ENCODE peak calls at places on chromosomes 12 and 14, in eight cellular contexts. R is lung, D is GM12865, P is keratinocyte, Q is endothelial cell, O is choroid plexus epithelial cell, U is RWPE1, H is MM.1S. F is an unnamed sample.

GRCh38 chr12:79776111-79776510 is 85.3 kb upstream of the PAWR start:
- DNase-seq in R (no peak), D (no peak), P (peak), Q (no peak), O (peak), U (peak), H (no peak), F (no peak)

GRCh38 chr14:29630566-29631160 is 297.0 kb downstream of the PRKD1 start:
- DNase-seq in R (no peak), D (no peak), P (no peak), Q (no peak), O (no peak), U (peak), H (no peak), F (no peak)

GRCh38 chr12:31006416-31007152 is 67.1 kb upstream of the DDX11 start:
- DNase-seq in R (no peak), D (no peak), P (no peak), Q (no peak), O (no peak), U (no peak), H (no peak), F (no peak)

GRCh38 chr12:49733219-49734017 is 7.9 kb upstream of the TMBIM6 start:
- DNase-seq in R (no peak), D (no peak), P (no peak), Q (no peak), O (no peak), U (no peak), H (no peak), F (no peak)

GRCh38 chr12:119802472-119802871 is 74.6 kb downstream of the CIT start:
- DNase-seq in R (no peak), D (no peak), P (no peak), Q (no peak), O (peak), U (no peak), H (no peak), F (no peak)

GRCh38 chr12:46555379-46555778 is 182.8 kb upstream of the SLC38A2 start:
- DNase-seq in R (no peak), D (no peak), P (no peak), Q (no peak), O (peak), U (no peak), H (peak), F (no peak)

GRCh38 chr14:50804181-50804721 is 26.7 kb downstream of the NIN start:
- DNase-seq in R (no peak), D (no peak), P (no peak), Q (no peak), O (peak), U (no peak), H (no peak), F (no peak)

GRCh38 chr12:116053479-116054195 is 223.9 kb downstream of the MED13L start:
- DNase-seq in R (peak), D (no peak), P (no peak), Q (no peak), O (peak), U (peak), H (no peak), F (no peak)

GRCh38 chr12:106098691-106099200 is 40.0 kb downstream of the NUAK1 start:
- DNase-seq in R (no peak), D (no peak), P (no peak), Q (no peak), O (no peak), U (no peak), H (no peak), F (no peak)

GRCh38 chr14:105856676-105857222 is 330.4 kb downstream of the TMEM121 start:
- DNase-seq in R (no peak), D (no peak), P (no peak), Q (no peak), O (no peak), U (no peak), H (no peak), F (no peak)

GRCh38 chr12:104462931-104463339 is 6.2 kb downstream of the CHST11 start:
- DNase-seq in R (no peak), D (peak), P (no peak), Q (no peak), O (peak), U (no peak), H (peak), F (peak)

GRCh38 chr12:67068204-67068731 is 200.9 kb upstream of the CAND1 start:
- DNase-seq in R (no peak), D (no peak), P (no peak), Q (peak), O (no peak), U (no peak), H (peak), F (peak)

GRCh38 chr12:56591961-56592360 is 38.2 kb downstream of the BAZ2A start:
- DNase-seq in R (no peak), D (no peak), P (no peak), Q (no peak), O (no peak), U (no peak), H (no peak), F (no peak)

GRCh38 chr12:71760471-71760870 is 5.8 kb downstream of the RAB21 start:
- DNase-seq in R (no peak), D (no peak), P (no peak), Q (no peak), O (no peak), U (no peak), H (no peak), F (no peak)

GRCh38 chr12:42201061-42201460 is 37.0 kb downstream of the YAF2 start:
- DNase-seq in R (no peak), D (no peak), P (no peak), Q (no peak), O (peak), U (no peak), H (no peak), F (no peak)

GRCh38 chr14:100911665-100912316 is 8.3 kb upstream of the RTL1 start:
- DNase-seq in R (no peak), D (no peak), P (no peak), Q (no peak), O (peak), U (no peak), H (no peak), F (no peak)

GRCh38 chr12:48002179-48002601 is 2.1 kb downstream of the COL2A1 start:
- DNase-seq in R (no peak), D (no peak), P (no peak), Q (no peak), O (no peak), U (peak), H (no peak), F (no peak)

GRCh38 chr12:2666411-2666810 is 128.4 kb upstream of the FKBP4 start:
- DNase-seq in R (no peak), D (no peak), P (no peak), Q (no peak), O (no peak), U (no peak), H (no peak), F (no peak)

GRCh38 chr12:115337693-115338543 is 653.9 kb upstream of the TBX3 start:
- DNase-seq in R (no peak), D (peak), P (no peak), Q (no peak), O (peak), U (peak), H (no peak), F (no peak)

GRCh38 chr14:47675489-47676300 is at the start of gene MDGA2:
- DNase-seq in R (no peak), D (no peak), P (no peak), Q (peak), O (peak), U (peak), H (no peak), F (peak)

GRCh38 chr14:75648066-75648838 is 12.4 kb downstream of the ERG28 start:
- DNase-seq in R (peak), D (no peak), P (no peak), Q (no peak), O (peak), U (peak), H (no peak), F (no peak)

GRCh38 chr12:116708826-116709756 is 28.8 kb downstream of the SPRING1 start:
- DNase-seq in R (peak), D (peak), P (no peak), Q (peak), O (peak), U (peak), H (peak), F (peak)

GRCh38 chr14:52607061-52607460 is 54.4 kb downstream of the GPR137C start:
- DNase-seq in R (no peak), D (no peak), P (no peak), Q (no peak), O (no peak), U (no peak), H (no peak), F (no peak)

GRCh38 chr14:74905595-74906142 is 17.4 kb downstream of the RPS6KL1 start:
- DNase-seq in R (peak), D (peak), P (no peak), Q (peak), O (peak), U (peak), H (peak), F (peak)

GRCh38 chr12:54378791-54379400 is 5.6 kb downstream of the ZNF385A start:
- DNase-seq in R (no peak), D (no peak), P (no peak), Q (peak), O (no peak), U (no peak), H (peak), F (no peak)

GRCh38 chr14:104443391-104444158 is 136.0 kb upstream of the C14orf180 start:
- DNase-seq in R (peak), D (no peak), P (no peak), Q (no peak), O (no peak), U (no peak), H (no peak), F (no peak)

GRCh38 chr14:65255583-65256443 is 153.5 kb upstream of the MAX start:
- DNase-seq in R (peak), D (peak), P (no peak), Q (peak), O (peak), U (peak), H (no peak), F (no peak)

GRCh38 chr12:21528953-21529352 is 2.9 kb downstream of the SPX start:
- DNase-seq in R (no peak), D (no peak), P (no peak), Q (no peak), O (peak), U (no peak), H (no peak), F (no peak)

GRCh38 chr12:119540476-119540875 is 53.1 kb upstream of the TMEM233 start:
- DNase-seq in R (no peak), D (no peak), P (no peak), Q (no peak), O (no peak), U (no peak), H (no peak), F (no peak)

GRCh38 chr12:1800646-1801284 is 19.6 kb upstream of the LRTM2 start:
- DNase-seq in R (no peak), D (peak), P (no peak), Q (peak), O (peak), U (no peak), H (no peak), F (peak)

GRCh38 chr12:132461526-132461925 is 28.4 kb upstream of the FBRSL1 start:
- DNase-seq in R (no peak), D (no peak), P (no peak), Q (no peak), O (no peak), U (no peak), H (no peak), F (no peak)

GRCh38 chr12:46164186-46164585 is 104.7 kb downstream of the SLC38A1 start:
- DNase-seq in R (no peak), D (no peak), P (no peak), Q (no peak), O (no peak), U (peak), H (no peak), F (no peak)

GRCh38 chr12:113180333-113180732 is 4.9 kb downstream of the DDX54 start:
- DNase-seq in R (no peak), D (no peak), P (no peak), Q (no peak), O (no peak), U (no peak), H (no peak), F (no peak)

GRCh38 chr14:21528381-21529348 is 2.5 kb upstream of the SALL2 start:
- DNase-seq in R (no peak), D (no peak), P (no peak), Q (no peak), O (peak), U (no peak), H (no peak), F (no peak)

GRCh38 chr12:121915841-121916321 is 2.5 kb upstream of the CFAP251 start:
- DNase-seq in R (no peak), D (no peak), P (no peak), Q (no peak), O (peak), U (no peak), H (no peak), F (no peak)

GRCh38 chr12:121916719-121917118 is 1.7 kb upstream of the CFAP251 start:
- DNase-seq in R (no peak), D (peak), P (no peak), Q (peak), O (peak), U (no peak), H (no peak), F (no peak)

GRCh38 chr12:121921106-121921505 is 2.7 kb downstream of the CFAP251 start:
- DNase-seq in R (no peak), D (no peak), P (no peak), Q (no peak), O (no peak), U (no peak), H (no peak), F (no peak)

GRCh38 chr12:121918679-121919038 is 267 bp downstream of the CFAP251 start:
- DNase-seq in R (no peak), D (no peak), P (no peak), Q (no peak), O (no peak), U (no peak), H (no peak), F (no peak)

GRCh38 chr12:121917950-121918678 is at the start of gene CFAP251:
- DNase-seq in R (peak), D (peak), P (peak), Q (peak), O (peak), U (peak), H (peak), F (peak)
- TF ChIP-seq CTCF in R (peak), D (peak), P (peak), Q (peak), O (peak), U (peak), H (peak), F (peak)

GRCh38 chr12:63811334-63811733 is 31.6 kb downstream of the RXYLT1 start:
- DNase-seq in R (no peak), D (no peak), P (no peak), Q (no peak), O (no peak), U (no peak), H (no peak), F (no peak)

GRCh38 chr12:63811755-63812154 is 32.0 kb downstream of the RXYLT1 start:
- DNase-seq in R (no peak), D (no peak), P (no peak), Q (no peak), O (no peak), U (no peak), H (no peak), F (no peak)

GRCh38 chr12:63815482-63815852 is 29.0 kb upstream of the SRGAP1 start:
- DNase-seq in R (no peak), D (no peak), P (no peak), Q (no peak), O (no peak), U (no peak), H (no peak), F (no peak)

GRCh38 chr12:63816031-63816430 is 28.5 kb upstream of the SRGAP1 start:
- DNase-seq in R (no peak), D (peak), P (no peak), Q (no peak), O (no peak), U (no peak), H (no peak), F (no peak)

GRCh38 chr12:63814146-63814774 is 30.2 kb upstream of the SRGAP1 start:
- DNase-seq in R (no peak), D (no peak), P (no peak), Q (no peak), O (peak), U (no peak), H (no peak), F (no peak)
- TF ChIP-seq CTCF in R (no peak), D (no peak), P (no peak), Q (no peak), O (no peak), U (no peak), H (no peak), F (no peak)

GRCh38 chr14:56299306-56299984 is 181.2 kb downstream of the PELI2 start:
- DNase-seq in R (no peak), D (no peak), P (no peak), Q (no peak), O (peak), U (no peak), H (no peak), F (no peak)
- TF ChIP-seq CTCF in R (no peak), D (no peak), P (no peak), Q (no peak), O (no peak), U (no peak), H (no peak), F (no peak)

GRCh38 chr12:7716391-7716790 is 5.2 kb downstream of the DPPA3 start:
- DNase-seq in R (no peak), D (peak), P (no peak), Q (no peak), O (no peak), U (peak), H (peak), F (no peak)
- TF ChIP-seq CTCF in R (no peak), D (peak), P (no peak), Q (no peak), O (no peak), U (no peak), H (peak), F (no peak)